ENCODE peak calls at places on chromosomes 11 and 22, in six cellular contexts. H, F, E, I, M and N are unnamed samples.

GRCh38 chr22:49968313-49968830 is 7.8 kb downstream of the PIM3 start:
- DNase-seq in H (no peak), F (no peak), I (no peak), E (peak; percentile 36), M (peak; percentile 60), N (no peak)

GRCh38 chr11:1172729-1173117 is 15.0 kb downstream of the MUC5AC start:
- DNase-seq in I (no peak), H (no peak), M (no peak), E (peak; percentile 1), F (no peak), N (no peak)

GRCh38 chr11:57375490-57375889 is 5.5 kb downstream of the PRG3 start:
- DNase-seq in H (no peak), F (no peak), E (no peak), I (no peak), M (no peak), N (no peak)

GRCh38 chr22:36131907-36132306 is 28.6 kb downstream of the APOL3 start:
- DNase-seq in F (no peak), M (no peak), H (no peak), I (no peak), E (no peak), N (no peak)

GRCh38 chr22:21942407-21942895 is 10.2 kb downstream of the PPM1F start:
- DNase-seq in E (peak; percentile 83), F (peak; percentile 31), I (peak; percentile 77), H (no peak), M (peak; percentile 92), N (peak; percentile 63)

GRCh38 chr22:43883012-43883661 is 8.7 kb downstream of the PNPLA5 start:
- DNase-seq in F (peak; percentile 67), I (peak; percentile 71), H (peak; percentile 38), E (peak; percentile 53), M (peak; percentile 36), N (peak; percentile 55)

GRCh38 chr22:19605508-19606331 is 81.5 kb upstream of the CLDN5 start:
- DNase-seq in H (peak; percentile 88), I (no peak), E (peak; percentile 82), F (no peak), M (peak; percentile 85), N (no peak)

GRCh38 chr22:37144180-37144554 is 5.5 kb downstream of the IL2RB start:
- DNase-seq in H (no peak), M (no peak), E (no peak), I (no peak), F (no peak), N (no peak)

GRCh38 chr11:15965562-15966250 is 390.6 kb downstream of the SOX6 start:
- DNase-seq in E (no peak), I (no peak), F (no peak), M (no peak), H (no peak), N (peak; percentile 26)

GRCh38 chr11:66987158-66987620 is 12.1 kb downstream of the C11orf86 start:
- DNase-seq in I (no peak), H (no peak), M (no peak), F (no peak), E (no peak), N (no peak)

GRCh38 chr11:36155301-36155700 is 133.9 kb downstream of the COMMD9 start:
- DNase-seq in H (no peak), M (no peak), E (no peak), F (no peak), I (no peak), N (no peak)

GRCh38 chr11:69640260-69640994 is 529 bp upstream of the CCND1 start:
- DNase-seq in I (no peak), F (no peak), H (no peak), M (no peak), E (peak; percentile 55), N (no peak)

GRCh38 chr22:41725510-41726110 is 26.3 kb downstream of the MEI1 start:
- DNase-seq in M (no peak), H (no peak), E (no peak), I (peak; percentile 1), F (no peak), N (no peak)

GRCh38 chr22:36546932-36547331 is 18.0 kb upstream of the EIF3D start:
- DNase-seq in M (no peak), H (no peak), E (no peak), F (peak; percentile 71), I (peak; percentile 76), N (peak; percentile 52)

GRCh38 chr11:134915212-134915611 is 503.2 kb upstream of the B3GAT1 start:
- DNase-seq in F (no peak), H (no peak), E (no peak), I (peak; percentile 9), M (no peak), N (no peak)

GRCh38 chr11:763073-763463 is 14.2 kb downstream of the GATD1 start:
- DNase-seq in E (no peak), H (no peak), M (no peak), I (no peak), F (no peak), N (peak; percentile 69)

GRCh38 chr22:34308101-34308500 is 387.8 kb upstream of the LARGE1 start:
- DNase-seq in F (no peak), H (no peak), M (no peak), E (no peak), I (no peak), N (no peak)

GRCh38 chr11:116193321-116194114 is 579.3 kb downstream of the BUD13 start:
- DNase-seq in E (no peak), H (peak; percentile 89), M (no peak), F (peak; percentile 15), I (peak; percentile 12), N (peak; percentile 28)

GRCh38 chr11:94017446-94017845 is 3.7 kb upstream of the HEPHL1 start:
- DNase-seq in I (no peak), E (no peak), H (no peak), F (no peak), M (no peak), N (no peak)

GRCh38 chr22:38834215-38834953 is 9.4 kb downstream of the NPTXR start:
- DNase-seq in H (no peak), I (no peak), E (no peak), F (no peak), M (peak; percentile 4), N (no peak)

GRCh38 chr11:30938801-30939200 is 352.6 kb upstream of the MPPED2 start:
- DNase-seq in H (no peak), E (no peak), I (no peak), M (no peak), F (no peak), N (no peak)

GRCh38 chr11:67698247-67698646 is 23.8 kb upstream of the ALDH3B2 start:
- DNase-seq in H (no peak), M (no peak), F (peak; percentile 34), I (peak; percentile 3), E (no peak), N (no peak)

GRCh38 chr11:120126543-120126942 is 11.4 kb downstream of the TRIM29 start:
- DNase-seq in I (no peak), E (no peak), F (no peak), M (no peak), H (no peak), N (no peak)

GRCh38 chr11:60887531-60887930 is 18.9 kb downstream of the PRPF19 start:
- DNase-seq in H (peak; percentile 38), F (peak; percentile 41), E (no peak), M (no peak), I (peak; percentile 60), N (no peak)

GRCh38 chr22:30217698-30218565 is 28.6 kb downstream of the LIF start:
- DNase-seq in E (no peak), M (no peak), H (no peak), F (no peak), I (no peak), N (no peak)

GRCh38 chr22:37569009-37569920 is 9.0 kb downstream of the CDC42EP1 start:
- DNase-seq in F (no peak), M (peak; percentile 36), I (no peak), E (peak; percentile 81), H (no peak), N (no peak)

GRCh38 chr11:34379081-34379480 is 21.3 kb upstream of the ABTB2 start:
- DNase-seq in F (no peak), M (no peak), E (no peak), I (peak; percentile 41), H (no peak), N (no peak)

GRCh38 chr11:9535189-9535781 is 38.2 kb upstream of the WEE1 start:
- DNase-seq in E (peak; percentile 77), F (no peak), M (peak; percentile 89), H (peak; percentile 74), I (peak; percentile 36), N (no peak)

GRCh38 chr22:46066691-46067090 is 83.6 kb upstream of the PPARA start:
- DNase-seq in H (peak; percentile 45), I (no peak), M (peak; percentile 48), E (peak; percentile 10), F (no peak), N (no peak)

GRCh38 chr22:36762687-36763260 is 13.1 kb downstream of the IFT27 start:
- DNase-seq in E (no peak), M (no peak), H (no peak), F (no peak), I (no peak), N (no peak)

GRCh38 chr22:17781319-17782031 is 7.2 kb upstream of the BID start:
- DNase-seq in E (peak; percentile 69), H (no peak), M (peak; percentile 54), F (peak; percentile 68), I (peak; percentile 81), N (peak; percentile 57)

GRCh38 chr11:17012712-17013547 is 1.3 kb downstream of the PLEKHA7 start:
- DNase-seq in I (peak; percentile 53), M (peak; percentile 52), E (peak; percentile 86), H (peak; percentile 27), F (peak; percentile 83), N (peak; percentile 86)

GRCh38 chr11:17014321-17014773 is at the start of gene PLEKHA7:
- DNase-seq in E (peak; percentile 54), H (no peak), M (no peak), F (peak; percentile 38), I (no peak), N (peak; percentile 12)

GRCh38 chr11:17015639-17016125 is 1.5 kb upstream of the PLEKHA7 start:
- DNase-seq in H (no peak), F (no peak), I (no peak), E (no peak), M (no peak), N (no peak)

GRCh38 chr11:17013548-17014320 is 480 bp downstream of the PLEKHA7 start:
- DNase-seq in M (peak; percentile 52), F (peak; percentile 47), I (no peak), E (peak; percentile 41), H (no peak), N (peak; percentile 16)

GRCh38 chr11:17014774-17015638 is 792 bp upstream of the PLEKHA7 start:
- DNase-seq in H (no peak), M (no peak), F (peak; percentile 86), I (peak; percentile 45), E (no peak), N (peak; percentile 62)
- H3K27ac ChIP-seq in H (no peak overlapping the region), M (no peak overlapping the region), F (peak overlapping the region; percentile 95), I (no peak overlapping the region), E (peak overlapping the region; percentile 72), N (no peak overlapping the region)

GRCh38 chr11:128530119-128531091 is 57.0 kb downstream of the ETS1 start:
- DNase-seq in I (peak; percentile 89), F (no peak), E (no peak), H (no peak), M (peak; percentile 61), N (peak; percentile 52)
- TF ChIP-seq CTCF in I (no peak), F (no peak), E (no peak), H (no peak), M (no peak), N (no peak)

GRCh38 chr22:24155597-24156145 is 25.6 kb upstream of the SUSD2 start:
- DNase-seq in F (peak; percentile 47), M (peak; percentile 88), I (peak; percentile 25), H (peak; percentile 65), E (peak; percentile 80), N (peak; percentile 36)
- H3K27ac ChIP-seq in F (peak overlapping the region; percentile 79), M (peak overlapping the region; percentile 71), I (no peak overlapping the region), H (peak overlapping the region; percentile 63), E (peak overlapping the region; percentile 63), N (peak overlapping the region; percentile 80)

GRCh38 chr11:117345039-117345438 is 17.4 kb downstream of the CEP164 start:
- DNase-seq in H (no peak), F (no peak), M (no peak), E (no peak), I (peak; percentile 12), N (no peak)
- TF ChIP-seq CTCF in H (no peak), F (no peak), M (no peak), E (no peak), I (no peak), N (no peak)